ENCODE peak calls at places on chromosomes 16 and 17, in four cellular contexts. A is ELR, V is mucosa of gallbladder, E is pancreas. R is an unnamed sample.

GRCh38 chr17:39761861-39762496 is 24.2 kb downstream of the GRB7 start:
- DNase-seq in A (peak), V (no peak), E (no peak), R (no peak)

GRCh38 chr17:10295728-10296343 is 77.0 kb downstream of the MYH13 start:
- DNase-seq in A (peak), V (peak), E (peak), R (no peak)

GRCh38 chr16:72469932-72470331 is 298.0 kb upstream of the PMFBP1 start:
- DNase-seq in E (no peak), V (no peak), A (no peak), R (no peak)

GRCh38 chr17:20133552-20133951 is 124.4 kb downstream of the SPECC1 start:
- DNase-seq in E (no peak), A (no peak), V (no peak), R (no peak)

GRCh38 chr16:73012341-73012740 is 35.6 kb downstream of the ZFHX3 start:
- DNase-seq in V (no peak), A (no peak), E (no peak), R (no peak)

GRCh38 chr16:81542609-81543570 is 98.3 kb downstream of the CMIP start:
- DNase-seq in V (no peak), A (no peak), E (no peak), R (no peak)

GRCh38 chr16:23207485-23207884 is 24.9 kb downstream of the SCNN1G start:
- DNase-seq in A (no peak), V (no peak), E (no peak), R (no peak)

GRCh38 chr17:6654816-6655731 is 3.5 kb downstream of the C17orf100 start:
- DNase-seq in E (peak), A (no peak), V (peak), R (no peak)

GRCh38 chr16:67428146-67428731 is 2.7 kb upstream of the HSD11B2 start:
- DNase-seq in E (peak), A (peak), V (peak), R (peak)

R was measured in left lobe of liver.